ENCODE peak calls at places on chromosome 2, in six cellular contexts. U is IMR-90, B is H9, L is H1, M is mesenchymal stem cell, C is neuronal stem cell. H is an unnamed sample.

GRCh38 chr2:63894167-63894566 is 52.5 kb downstream of the UGP2 start:
- DNase-seq in U (no peak), B (no peak), M (no peak), C (no peak), L (no peak), H (no peak)

GRCh38 chr2:60456115-60456770 is 97.2 kb downstream of the BCL11A start:
- DNase-seq in M (no peak), U (no peak), B (no peak), L (no peak), C (no peak), H (no peak)

GRCh38 chr2:170362895-170363582 is 185.1 kb downstream of the MYO3B start:
- DNase-seq in B (no peak), C (no peak), M (peak; percentile 90), U (no peak), L (no peak), H (no peak)

GRCh38 chr2:21006423-21007128 is 37.3 kb downstream of the APOB start:
- DNase-seq in M (no peak), L (no peak), C (no peak), U (no peak), B (no peak), H (no peak)

GRCh38 chr2:237726401-237726830 is 72.2 kb upstream of the RBM44 start:
- DNase-seq in C (no peak), L (no peak), B (no peak), U (peak; percentile 88), M (peak; percentile 58), H (no peak)

GRCh38 chr2:229712125-229712524 is 2.2 kb downstream of the DNER start:
- DNase-seq in L (no peak), M (peak; percentile 11), U (peak; percentile 23), C (no peak), B (no peak), H (no peak)

GRCh38 chr2:241635756-241636155 is 1.2 kb downstream of the THAP4 start:
- DNase-seq in U (no peak), M (peak; percentile 36), B (no peak), L (no peak), C (no peak), H (peak; percentile 12)

GRCh38 chr2:29517421-29517820 is 402.2 kb downstream of the CLIP4 start:
- DNase-seq in B (no peak), M (no peak), L (no peak), C (no peak), U (no peak), H (no peak)

GRCh38 chr2:71895320-71896161 is 252.1 kb downstream of the CYP26B1 start:
- DNase-seq in B (no peak), M (no peak), U (no peak), L (peak; percentile 37), C (no peak), H (peak; percentile 84)

GRCh38 chr2:138779451-138780440 is at the start of gene NXPH2:
- DNase-seq in L (peak; percentile 57), B (peak; percentile 54), M (peak; percentile 14), C (peak; percentile 57), U (no peak), H (no peak)

GRCh38 chr2:227655454-227655853 is 11.2 kb upstream of the SCYGR5 start:
- DNase-seq in B (no peak), L (no peak), U (peak; percentile 91), C (no peak), M (peak; percentile 87), H (peak; percentile 53)

GRCh38 chr2:147760984-147761383 is 83.8 kb upstream of the ACVR2A start:
- DNase-seq in M (no peak), C (no peak), U (peak; percentile 4), L (no peak), B (no peak), H (no peak)
- H3K14ac ChIP-seq in M (no peak overlapping the region), C (no peak overlapping the region), U (no peak overlapping the region), L (no peak overlapping the region), B (no peak overlapping the region), H (no peak overlapping the region)

GRCh38 chr2:37589298-37589697 is 82.1 kb downstream of the CDC42EP3 start:
- DNase-seq in B (no peak), M (no peak), C (no peak), L (no peak), U (peak; percentile 58), H (no peak)

GRCh38 chr2:37587817-37588216 is 83.6 kb downstream of the CDC42EP3 start:
- DNase-seq in L (no peak), M (no peak), B (no peak), C (no peak), U (no peak), H (no peak)

GRCh38 chr2:37590119-37590571 is 81.3 kb downstream of the CDC42EP3 start:
- DNase-seq in M (peak; percentile 94), U (peak; percentile 61), B (no peak), C (no peak), L (no peak), H (no peak)

GRCh38 chr2:37586663-37587409 is 84.6 kb downstream of the CDC42EP3 start:
- DNase-seq in U (no peak), B (no peak), L (no peak), C (no peak), M (no peak), H (no peak)

GRCh38 chr2:37588316-37588777 is 83.1 kb downstream of the CDC42EP3 start:
- DNase-seq in C (no peak), U (peak; percentile 43), L (no peak), B (no peak), M (peak; percentile 53), H (peak; percentile 27)
- H3K4me1 ChIP-seq in C (peaks cover 6% of the 10 kb centered on the region), U (peaks cover 19% of the 10 kb centered on the region), L (peaks cover 2% of the 10 kb centered on the region), B (peaks cover 19% of the 10 kb centered on the region), M (peaks cover 9% of the 10 kb centered on the region), H (peaks cover 12% of the 10 kb centered on the region)

GRCh38 chr2:150789376-150789905 is 302.0 kb upstream of the RND3 start:
- DNase-seq in M (no peak), L (no peak), B (no peak), C (no peak), U (no peak), H (no peak)

GRCh38 chr2:150788741-150789140 is 301.3 kb upstream of the RND3 start:
- DNase-seq in M (no peak), U (peak; percentile 43), L (no peak), C (no peak), B (no peak), H (no peak)

GRCh38 chr2:150783896-150784295 is 296.4 kb upstream of the RND3 start:
- DNase-seq in U (no peak), M (no peak), C (no peak), L (no peak), B (no peak), H (no peak)

GRCh38 chr2:150784389-150784788 is 296.9 kb upstream of the RND3 start:
- DNase-seq in M (no peak), U (no peak), C (no peak), B (no peak), L (no peak), H (no peak)

DNA sequence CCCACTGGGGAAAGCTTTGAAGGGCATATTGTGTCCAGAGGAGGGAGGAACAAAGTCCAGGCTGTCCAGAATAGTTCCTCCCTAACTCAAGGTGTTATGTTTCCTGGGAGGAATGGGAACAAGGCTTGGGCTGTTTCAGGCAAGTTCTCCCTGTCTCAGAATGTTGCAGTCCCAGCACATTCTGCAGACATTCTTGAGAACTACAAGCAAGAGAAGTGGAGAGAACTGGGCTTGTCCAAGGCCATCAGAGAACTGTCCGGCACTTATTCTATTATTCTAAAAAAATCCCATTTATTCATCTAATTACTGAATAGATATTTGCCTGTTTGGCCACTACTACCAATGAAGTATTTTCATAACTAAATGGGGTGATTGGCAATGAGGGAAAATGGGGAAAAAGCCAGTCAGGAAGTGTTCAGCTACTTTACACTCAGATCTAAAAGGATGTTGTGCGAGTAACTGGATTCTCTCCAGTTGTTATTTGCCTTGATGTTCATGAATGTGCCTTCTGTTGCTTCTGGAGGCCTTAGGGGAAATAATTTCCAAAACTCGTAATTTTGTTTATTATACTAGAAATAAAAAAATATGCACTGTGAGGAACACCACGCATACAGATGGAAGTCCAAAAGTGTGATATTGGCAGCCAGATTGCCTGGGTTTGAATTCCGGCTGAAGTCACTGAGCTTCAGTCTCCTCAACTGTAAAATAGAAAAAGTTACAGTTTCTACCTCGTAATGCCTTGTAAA is 300.1 kb upstream of the RND3 start:
- DNase-seq in M (no peak), B (no peak), U (no peak), C (no peak), L (no peak), H (no peak)
- H3K14ac ChIP-seq in M (no peak overlapping the region), B (no peak overlapping the region), U (no peak overlapping the region), C (no peak overlapping the region), L (no peak overlapping the region), H (no peak overlapping the region)

DNA sequence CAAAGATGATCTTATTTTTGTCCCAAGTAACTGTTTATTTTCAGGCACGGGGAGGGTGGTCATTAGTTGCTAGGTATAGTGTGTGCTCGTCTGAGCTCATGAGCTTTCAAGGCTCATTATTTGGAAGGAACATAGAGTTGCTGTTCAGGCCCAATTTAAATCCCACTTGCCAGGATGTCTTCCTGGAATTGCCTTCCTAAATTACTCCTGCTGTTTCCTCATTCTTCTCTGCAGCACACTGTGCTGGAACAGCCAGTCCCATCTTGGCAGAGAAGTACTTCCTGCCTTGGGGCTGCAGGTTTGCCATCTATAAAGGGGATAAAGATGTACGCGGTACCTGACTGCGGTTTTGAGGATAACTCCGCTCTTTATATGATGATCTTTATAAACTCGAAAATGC is 37.3 kb downstream of the GREB1 start:
- DNase-seq in M (no peak), U (no peak), L (no peak), B (no peak), C (no peak), H (no peak)
- H3K4me1 ChIP-seq in M (peaks cover 9% of the 10 kb centered on the region), U (peaks cover 7% of the 10 kb centered on the region), L (peaks cover 3% of the 10 kb centered on the region), B (peaks cover 6% of the 10 kb centered on the region), C (no peaks in the 10 kb centered on the region), H (no peaks in the 10 kb centered on the region)

GRCh38 chr2:212282596-212283330 is 255.8 kb downstream of the ERBB4 start:
- DNase-seq in M (no peak), B (no peak), U (no peak), L (no peak), C (no peak), H (no peak)
- H3K14ac ChIP-seq in M (no peak overlapping the region), B (no peak overlapping the region), U (no peak overlapping the region), L (no peak overlapping the region), C (no peak overlapping the region), H (no peak overlapping the region)

DNA sequence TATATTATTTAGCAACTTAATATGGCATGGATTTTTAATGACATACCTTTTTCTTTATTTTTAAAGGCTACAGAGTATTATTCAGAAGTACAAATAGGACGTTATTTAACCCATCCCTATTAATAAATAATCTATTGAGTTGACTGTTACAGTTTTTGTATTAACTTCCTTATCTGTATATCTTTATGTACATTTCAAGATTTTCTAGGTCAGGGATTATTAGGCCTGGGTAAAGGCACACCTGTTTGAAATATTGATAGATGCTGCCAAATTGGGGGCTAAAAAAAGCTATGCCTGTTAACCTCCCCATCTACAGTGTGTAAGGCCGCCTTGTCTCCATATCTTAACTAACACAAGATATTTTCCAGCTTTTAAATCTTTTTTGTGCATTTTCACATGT is 6.6 kb downstream of the NPAS2 start:
- DNase-seq in C (no peak), L (no peak), U (no peak), B (no peak), M (no peak), H (no peak)
- H3K4me1 ChIP-seq in C (no peaks in the 10 kb centered on the region), L (no peaks in the 10 kb centered on the region), U (no peaks in the 10 kb centered on the region), B (peaks cover 1% of the 10 kb centered on the region), M (no peaks in the 10 kb centered on the region), H (no peaks in the 10 kb centered on the region)

GRCh38 chr2:166882851-166883250 is 5.4 kb upstream of the XIRP2 start:
- DNase-seq in L (no peak), B (no peak), U (no peak), M (no peak), C (no peak), H (no peak)

GRCh38 chr2:166881177-166881576 is 7.1 kb upstream of the XIRP2 start:
- DNase-seq in B (no peak), L (no peak), C (no peak), M (peak; percentile 18), U (peak; percentile 76), H (no peak)
- H3K14ac ChIP-seq in B (no peak overlapping the region), L (no peak overlapping the region), C (no peak overlapping the region), M (no peak overlapping the region), U (no peak overlapping the region), H (no peak overlapping the region)

GRCh38 chr2:172434821-172435607 is 7.6 kb downstream of the ITGA6 start:
- DNase-seq in M (peak; percentile 43), B (peak; percentile 57), U (peak; percentile 18), C (no peak), L (no peak), H (peak; percentile 55)
- H3K4me1 ChIP-seq in M (peaks cover 11% of the 10 kb centered on the region), B (peaks cover 40% of the 10 kb centered on the region), U (peaks cover 9% of the 10 kb centered on the region), C (peaks cover 12% of the 10 kb centered on the region), L (peaks cover 2% of the 10 kb centered on the region), H (peaks cover 8% of the 10 kb centered on the region)